ENCODE peak calls at places on chromosomes 4 and X, in five cellular contexts. One of them, this sample, is unnamed.

GRCh38 chr4:15654556-15655222 is 468 bp downstream of the FBXL5 start:
- DNase-seq in right lobe of liver: peak; percentile 73
- DNase-seq in activated T-cell treated with anti-CD3 and anti-CD28 coated beads, Interleukin-2, amount 50 U/mL, for 1 hour: no peak
- DNase-seq in astrocyte of the spinal cord: peak; percentile 46
- DNase-seq in stimulated activated CD4-positive, alpha-beta T cell treated with anti-CD3 and anti-CD28 coated beads, Interleukin-1b, Interleukin-23, amount 100 ng/mL, for 24 hours: peak; percentile 35
- DNase-seq in this sample: peak; percentile 71

GRCh38 chrX:45353462-45353861 is 152.8 kb upstream of the DIPK2B start:
- DNase-seq in right lobe of liver: no peak
- DNase-seq in activated T-cell treated with anti-CD3 and anti-CD28 coated beads, Interleukin-2, amount 50 U/mL, for 1 hour: no peak
- DNase-seq in astrocyte of the spinal cord: peak; percentile 25
- DNase-seq in stimulated activated CD4-positive, alpha-beta T cell treated with anti-CD3 and anti-CD28 coated beads, Interleukin-1b, Interleukin-23, amount 100 ng/mL, for 24 hours: no peak
- DNase-seq in this sample: no peak

GRCh38 chrX:1072637-1073377 is 139.6 kb downstream of the CRLF2 start:
- DNase-seq in right lobe of liver: no peak
- DNase-seq in activated T-cell treated with anti-CD3 and anti-CD28 coated beads, Interleukin-2, amount 50 U/mL, for 1 hour: no peak
- DNase-seq in astrocyte of the spinal cord: no peak
- DNase-seq in stimulated activated CD4-positive, alpha-beta T cell treated with anti-CD3 and anti-CD28 coated beads, Interleukin-1b, Interleukin-23, amount 100 ng/mL, for 24 hours: no peak
- DNase-seq in this sample: peak; percentile 45

GRCh38 chr4:188841523-188841922 is 702.3 kb downstream of the TRIML1 start:
- DNase-seq in right lobe of liver: no peak
- DNase-seq in activated T-cell treated with anti-CD3 and anti-CD28 coated beads, Interleukin-2, amount 50 U/mL, for 1 hour: no peak
- DNase-seq in astrocyte of the spinal cord: no peak
- DNase-seq in stimulated activated CD4-positive, alpha-beta T cell treated with anti-CD3 and anti-CD28 coated beads, Interleukin-1b, Interleukin-23, amount 100 ng/mL, for 24 hours: no peak
- DNase-seq in this sample: no peak

GRCh38 chr4:45954280-45954679 is 169.6 kb downstream of the GABRG1 start:
- DNase-seq in right lobe of liver: no peak
- DNase-seq in activated T-cell treated with anti-CD3 and anti-CD28 coated beads, Interleukin-2, amount 50 U/mL, for 1 hour: no peak
- DNase-seq in astrocyte of the spinal cord: no peak
- DNase-seq in stimulated activated CD4-positive, alpha-beta T cell treated with anti-CD3 and anti-CD28 coated beads, Interleukin-1b, Interleukin-23, amount 100 ng/mL, for 24 hours: no peak
- DNase-seq in this sample: no peak

GRCh38 chrX:114976321-114976720 is 41.1 kb downstream of the IL13RA2 start:
- DNase-seq in right lobe of liver: no peak
- DNase-seq in activated T-cell treated with anti-CD3 and anti-CD28 coated beads, Interleukin-2, amount 50 U/mL, for 1 hour: no peak
- DNase-seq in astrocyte of the spinal cord: no peak
- DNase-seq in stimulated activated CD4-positive, alpha-beta T cell treated with anti-CD3 and anti-CD28 coated beads, Interleukin-1b, Interleukin-23, amount 100 ng/mL, for 24 hours: no peak
- DNase-seq in this sample: no peak

GRCh38 chrX:138917781-138918180 is 206.3 kb upstream of the FGF13 start:
- DNase-seq in right lobe of liver: no peak
- DNase-seq in activated T-cell treated with anti-CD3 and anti-CD28 coated beads, Interleukin-2, amount 50 U/mL, for 1 hour: no peak
- DNase-seq in astrocyte of the spinal cord: peak; percentile 42
- DNase-seq in stimulated activated CD4-positive, alpha-beta T cell treated with anti-CD3 and anti-CD28 coated beads, Interleukin-1b, Interleukin-23, amount 100 ng/mL, for 24 hours: no peak
- DNase-seq in this sample: no peak

GRCh38 chrX:1472975-1473374 is 20.3 kb upstream of the ASMTL start:
- DNase-seq in right lobe of liver: no peak
- DNase-seq in activated T-cell treated with anti-CD3 and anti-CD28 coated beads, Interleukin-2, amount 50 U/mL, for 1 hour: no peak
- DNase-seq in astrocyte of the spinal cord: no peak
- DNase-seq in stimulated activated CD4-positive, alpha-beta T cell treated with anti-CD3 and anti-CD28 coated beads, Interleukin-1b, Interleukin-23, amount 100 ng/mL, for 24 hours: no peak
- DNase-seq in this sample: no peak

GRCh38 chr4:158750379-158750778 is 18.4 kb upstream of the FNIP2 start:
- DNase-seq in right lobe of liver: no peak
- DNase-seq in activated T-cell treated with anti-CD3 and anti-CD28 coated beads, Interleukin-2, amount 50 U/mL, for 1 hour: no peak
- DNase-seq in astrocyte of the spinal cord: peak; percentile 91
- DNase-seq in stimulated activated CD4-positive, alpha-beta T cell treated with anti-CD3 and anti-CD28 coated beads, Interleukin-1b, Interleukin-23, amount 100 ng/mL, for 24 hours: no peak
- DNase-seq in this sample: no peak

GRCh38 chr4:64195582-64195981 is 213.7 kb downstream of the TECRL start:
- DNase-seq in right lobe of liver: no peak
- DNase-seq in activated T-cell treated with anti-CD3 and anti-CD28 coated beads, Interleukin-2, amount 50 U/mL, for 1 hour: no peak
- DNase-seq in astrocyte of the spinal cord: no peak
- DNase-seq in stimulated activated CD4-positive, alpha-beta T cell treated with anti-CD3 and anti-CD28 coated beads, Interleukin-1b, Interleukin-23, amount 100 ng/mL, for 24 hours: no peak
- DNase-seq in this sample: no peak

GRCh38 chrX:154526901-154527675 is 11.1 kb upstream of the FAM3A start:
- DNase-seq in right lobe of liver: peak; percentile 67
- DNase-seq in activated T-cell treated with anti-CD3 and anti-CD28 coated beads, Interleukin-2, amount 50 U/mL, for 1 hour: peak; percentile 62
- DNase-seq in astrocyte of the spinal cord: peak; percentile 78
- DNase-seq in stimulated activated CD4-positive, alpha-beta T cell treated with anti-CD3 and anti-CD28 coated beads, Interleukin-1b, Interleukin-23, amount 100 ng/mL, for 24 hours: peak; percentile 51
- DNase-seq in this sample: peak; percentile 86

GRCh38 chr4:79982587-79983327 is 90.3 kb downstream of the ANTXR2 start:
- DNase-seq in right lobe of liver: no peak
- DNase-seq in activated T-cell treated with anti-CD3 and anti-CD28 coated beads, Interleukin-2, amount 50 U/mL, for 1 hour: no peak
- DNase-seq in astrocyte of the spinal cord: no peak
- DNase-seq in stimulated activated CD4-positive, alpha-beta T cell treated with anti-CD3 and anti-CD28 coated beads, Interleukin-1b, Interleukin-23, amount 100 ng/mL, for 24 hours: no peak
- DNase-seq in this sample: no peak

GRCh38 chrX:119573840-119574393 is 446 bp upstream of the UBE2A start:
- DNase-seq in right lobe of liver: peak; percentile 55
- DNase-seq in activated T-cell treated with anti-CD3 and anti-CD28 coated beads, Interleukin-2, amount 50 U/mL, for 1 hour: no peak
- DNase-seq in astrocyte of the spinal cord: peak; percentile 51
- DNase-seq in stimulated activated CD4-positive, alpha-beta T cell treated with anti-CD3 and anti-CD28 coated beads, Interleukin-1b, Interleukin-23, amount 100 ng/mL, for 24 hours: no peak
- DNase-seq in this sample: peak; percentile 72

GRCh38 chr4:176198316-176198903 is 3.0 kb upstream of the SPATA4 start:
- DNase-seq in right lobe of liver: no peak
- DNase-seq in activated T-cell treated with anti-CD3 and anti-CD28 coated beads, Interleukin-2, amount 50 U/mL, for 1 hour: no peak
- DNase-seq in astrocyte of the spinal cord: no peak
- DNase-seq in stimulated activated CD4-positive, alpha-beta T cell treated with anti-CD3 and anti-CD28 coated beads, Interleukin-1b, Interleukin-23, amount 100 ng/mL, for 24 hours: no peak
- DNase-seq in this sample: no peak

GRCh38 chrX:106615041-106615440 is 3.3 kb downstream of the RADX start:
- DNase-seq in right lobe of liver: no peak
- DNase-seq in activated T-cell treated with anti-CD3 and anti-CD28 coated beads, Interleukin-2, amount 50 U/mL, for 1 hour: no peak
- DNase-seq in astrocyte of the spinal cord: no peak
- DNase-seq in stimulated activated CD4-positive, alpha-beta T cell treated with anti-CD3 and anti-CD28 coated beads, Interleukin-1b, Interleukin-23, amount 100 ng/mL, for 24 hours: no peak
- DNase-seq in this sample: no peak

GRCh38 chr4:175253184-175253902 is 335.2 kb downstream of the ADAM29 start:
- DNase-seq in right lobe of liver: no peak
- DNase-seq in activated T-cell treated with anti-CD3 and anti-CD28 coated beads, Interleukin-2, amount 50 U/mL, for 1 hour: no peak
- DNase-seq in astrocyte of the spinal cord: no peak
- DNase-seq in stimulated activated CD4-positive, alpha-beta T cell treated with anti-CD3 and anti-CD28 coated beads, Interleukin-1b, Interleukin-23, amount 100 ng/mL, for 24 hours: no peak
- DNase-seq in this sample: no peak

GRCh38 chrX:124358796-124359386 is 12.5 kb downstream of the SH2D1A start:
- DNase-seq in right lobe of liver: no peak
- DNase-seq in activated T-cell treated with anti-CD3 and anti-CD28 coated beads, Interleukin-2, amount 50 U/mL, for 1 hour: no peak
- DNase-seq in astrocyte of the spinal cord: no peak
- DNase-seq in stimulated activated CD4-positive, alpha-beta T cell treated with anti-CD3 and anti-CD28 coated beads, Interleukin-1b, Interleukin-23, amount 100 ng/mL, for 24 hours: no peak
- DNase-seq in this sample: no peak

GRCh38 chrX:70196961-70197805 is 19.9 kb downstream of the DGAT2L6 start:
- DNase-seq in right lobe of liver: peak; percentile 46
- DNase-seq in activated T-cell treated with anti-CD3 and anti-CD28 coated beads, Interleukin-2, amount 50 U/mL, for 1 hour: peak; percentile 48
- DNase-seq in astrocyte of the spinal cord: peak; percentile 51
- DNase-seq in stimulated activated CD4-positive, alpha-beta T cell treated with anti-CD3 and anti-CD28 coated beads, Interleukin-1b, Interleukin-23, amount 100 ng/mL, for 24 hours: peak; percentile 51
- DNase-seq in this sample: peak; percentile 93

GRCh38 chr4:119666653-119667091 is 38.1 kb upstream of the PDE5A start:
- DNase-seq in right lobe of liver: no peak
- DNase-seq in activated T-cell treated with anti-CD3 and anti-CD28 coated beads, Interleukin-2, amount 50 U/mL, for 1 hour: no peak
- DNase-seq in astrocyte of the spinal cord: no peak
- DNase-seq in stimulated activated CD4-positive, alpha-beta T cell treated with anti-CD3 and anti-CD28 coated beads, Interleukin-1b, Interleukin-23, amount 100 ng/mL, for 24 hours: no peak
- DNase-seq in this sample: peak; percentile 27

GRCh38 chr4:94819779-94820178 is 62.0 kb downstream of the BMPR1B start:
- DNase-seq in right lobe of liver: no peak
- DNase-seq in activated T-cell treated with anti-CD3 and anti-CD28 coated beads, Interleukin-2, amount 50 U/mL, for 1 hour: no peak
- DNase-seq in astrocyte of the spinal cord: no peak
- DNase-seq in stimulated activated CD4-positive, alpha-beta T cell treated with anti-CD3 and anti-CD28 coated beads, Interleukin-1b, Interleukin-23, amount 100 ng/mL, for 24 hours: no peak
- DNase-seq in this sample: no peak

GRCh38 chr4:142331132-142331531 is 515.0 kb downstream of the INPP4B start:
- DNase-seq in right lobe of liver: no peak
- DNase-seq in activated T-cell treated with anti-CD3 and anti-CD28 coated beads, Interleukin-2, amount 50 U/mL, for 1 hour: no peak
- DNase-seq in astrocyte of the spinal cord: no peak
- DNase-seq in stimulated activated CD4-positive, alpha-beta T cell treated with anti-CD3 and anti-CD28 coated beads, Interleukin-1b, Interleukin-23, amount 100 ng/mL, for 24 hours: no peak
- DNase-seq in this sample: no peak

GRCh38 chrX:29478336-29479069 is 736.9 kb upstream of the MAGEB2 start:
- DNase-seq in right lobe of liver: peak; percentile 42
- DNase-seq in activated T-cell treated with anti-CD3 and anti-CD28 coated beads, Interleukin-2, amount 50 U/mL, for 1 hour: no peak
- DNase-seq in astrocyte of the spinal cord: peak; percentile 7
- DNase-seq in stimulated activated CD4-positive, alpha-beta T cell treated with anti-CD3 and anti-CD28 coated beads, Interleukin-1b, Interleukin-23, amount 100 ng/mL, for 24 hours: no peak
- DNase-seq in this sample: peak; percentile 68

GRCh38 chr4:74418063-74418670 is 26.8 kb upstream of the AREG start:
- DNase-seq in right lobe of liver: no peak
- DNase-seq in activated T-cell treated with anti-CD3 and anti-CD28 coated beads, Interleukin-2, amount 50 U/mL, for 1 hour: no peak
- DNase-seq in astrocyte of the spinal cord: peak; percentile 88
- DNase-seq in stimulated activated CD4-positive, alpha-beta T cell treated with anti-CD3 and anti-CD28 coated beads, Interleukin-1b, Interleukin-23, amount 100 ng/mL, for 24 hours: no peak
- DNase-seq in this sample: no peak

GRCh38 chr4:88616275-88616996 is 24.2 kb downstream of the HERC3 start:
- DNase-seq in right lobe of liver: peak; percentile 57
- DNase-seq in activated T-cell treated with anti-CD3 and anti-CD28 coated beads, Interleukin-2, amount 50 U/mL, for 1 hour: no peak
- DNase-seq in astrocyte of the spinal cord: peak; percentile 82
- DNase-seq in stimulated activated CD4-positive, alpha-beta T cell treated with anti-CD3 and anti-CD28 coated beads, Interleukin-1b, Interleukin-23, amount 100 ng/mL, for 24 hours: no peak
- DNase-seq in this sample: no peak

GRCh38 chr4:62053974-62054373 is 853.8 kb downstream of the ADGRL3 start:
- DNase-seq in right lobe of liver: no peak
- DNase-seq in activated T-cell treated with anti-CD3 and anti-CD28 coated beads, Interleukin-2, amount 50 U/mL, for 1 hour: no peak
- DNase-seq in astrocyte of the spinal cord: no peak
- DNase-seq in stimulated activated CD4-positive, alpha-beta T cell treated with anti-CD3 and anti-CD28 coated beads, Interleukin-1b, Interleukin-23, amount 100 ng/mL, for 24 hours: no peak
- DNase-seq in this sample: no peak

GRCh38 chr4:156255205-156255604 is 301.5 kb upstream of the CTSO start:
- DNase-seq in right lobe of liver: no peak
- DNase-seq in activated T-cell treated with anti-CD3 and anti-CD28 coated beads, Interleukin-2, amount 50 U/mL, for 1 hour: no peak
- DNase-seq in astrocyte of the spinal cord: peak; percentile 2
- DNase-seq in stimulated activated CD4-positive, alpha-beta T cell treated with anti-CD3 and anti-CD28 coated beads, Interleukin-1b, Interleukin-23, amount 100 ng/mL, for 24 hours: no peak
- DNase-seq in this sample: no peak

GRCh38 chr4:118801895-118802575 is 33.9 kb downstream of the SEC24D start:
- DNase-seq in right lobe of liver: no peak
- DNase-seq in activated T-cell treated with anti-CD3 and anti-CD28 coated beads, Interleukin-2, amount 50 U/mL, for 1 hour: no peak
- DNase-seq in astrocyte of the spinal cord: no peak
- DNase-seq in stimulated activated CD4-positive, alpha-beta T cell treated with anti-CD3 and anti-CD28 coated beads, Interleukin-1b, Interleukin-23, amount 100 ng/mL, for 24 hours: no peak
- DNase-seq in this sample: no peak